ENCODE peak calls at places on chromosomes 6 and 20, in six cellular contexts. Y is ovary, F is lower leg skin, O is adrenal gland, D is endothelial cell of umbilical vein, V is prostate gland. T is an unnamed sample.

GRCh38 chr6:103534107-103534506 is 1325.6 kb downstream of the HACE1 start:
- DNase-seq in Y (no peak), F (no peak), V (no peak), O (no peak), D (no peak), T (no peak)

GRCh38 chr20:57543754-57544153 is 17.2 kb upstream of the PCK1 start:
- DNase-seq in Y (no peak), F (no peak), D (no peak), V (no peak), O (no peak), T (no peak)

GRCh38 chr6:169921853-169922779 is 170.7 kb downstream of the ERMARD start:
- DNase-seq in D (no peak), V (no peak), F (no peak), O (no peak), Y (no peak), T (peak)

GRCh38 chr6:137051790-137052472 is 7.2 kb upstream of the IL20RA start:
- DNase-seq in Y (no peak), D (no peak), F (no peak), O (peak), V (no peak), T (no peak)

GRCh38 chr6:146026873-146027272 is 2.0 kb upstream of the GRM1 start:
- DNase-seq in O (no peak), D (no peak), Y (no peak), V (no peak), F (no peak), T (no peak)

GRCh38 chr6:122697458-122697857 is 82.1 kb upstream of the FABP7 start:
- DNase-seq in Y (no peak), O (no peak), V (no peak), D (no peak), F (no peak), T (no peak)

GRCh38 chr6:16739329-16739801 is 21.9 kb downstream of the ATXN1 start:
- DNase-seq in O (no peak), F (no peak), D (no peak), Y (no peak), V (peak), T (no peak)

GRCh38 chr6:1406306-1407058 is 17.1 kb downstream of the FOXF2 start:
- DNase-seq in D (no peak), O (no peak), V (no peak), F (no peak), Y (no peak), T (peak)

GRCh38 chr6:4506221-4506620 is 270.0 kb upstream of the CDYL start:
- DNase-seq in V (no peak), D (no peak), Y (no peak), O (no peak), F (no peak), T (no peak)

GRCh38 chr20:2890743-2891142 is 17.5 kb downstream of the PTPRA start:
- DNase-seq in D (peak), O (no peak), Y (no peak), F (no peak), V (no peak), T (no peak)

GRCh38 chr20:56433880-56434255 is 21.8 kb downstream of the CASS4 start:
- DNase-seq in F (no peak), O (no peak), V (no peak), D (no peak), Y (no peak), T (no peak)

GRCh38 chr6:41488392-41489129 is 57.6 kb upstream of the FOXP4 start:
- DNase-seq in F (no peak), O (no peak), Y (peak), V (no peak), D (peak), T (no peak)

GRCh38 chr6:130183271-130184222 is 39.2 kb downstream of the SAMD3 start:
- DNase-seq in D (no peak), Y (no peak), F (no peak), V (no peak), O (no peak), T (no peak)

GRCh38 chr20:48657426-48658197 is 170.2 kb downstream of the PREX1 start:
- DNase-seq in F (peak), Y (peak), V (peak), D (peak), O (peak), T (peak)

GRCh38 chr6:90088009-90088408 is 193.7 kb downstream of the GJA10 start:
- DNase-seq in V (no peak), F (no peak), D (peak), Y (no peak), O (no peak), T (peak)

GRCh38 chr6:16698988-16699868 is 62.0 kb downstream of the ATXN1 start:
- DNase-seq in O (no peak), F (no peak), Y (no peak), V (no peak), D (no peak), T (peak)

GRCh38 chr6:105601541-105602174 is 198.8 kb upstream of the PREP start:
- DNase-seq in O (peak), Y (peak), V (peak), F (peak), D (no peak), T (peak)

GRCh38 chr6:142946924-142947701 is 2.1 kb upstream of the HIVEP2 start:
- DNase-seq in F (peak), O (peak), Y (peak), D (peak), V (peak), T (peak)

GRCh38 chr20:57584768-57585461 is 24.0 kb downstream of the PCK1 start:
- DNase-seq in Y (no peak), F (no peak), V (no peak), D (no peak), O (no peak), T (no peak)

GRCh38 chr6:52598123-52598823 is 21.4 kb upstream of the TRAM2 start:
- DNase-seq in D (peak), F (no peak), V (peak), O (peak), Y (peak), T (peak)

GRCh38 chr6:41132254-41132653 is 21.9 kb downstream of the TREML1 start:
- DNase-seq in D (no peak), F (no peak), Y (no peak), O (no peak), V (no peak), T (no peak)

GRCh38 chr20:64112691-64113443 is 5.5 kb upstream of the NPBWR2 start:
- DNase-seq in O (peak), D (no peak), Y (peak), F (no peak), V (no peak), T (no peak)

GRCh38 chr6:49551126-49551865 is 828 bp downstream of the C6orf141 start:
- DNase-seq in O (no peak), Y (no peak), V (no peak), D (peak), F (no peak), T (no peak)

GRCh38 chr6:159691133-159691962 is 1.7 kb downstream of the SOD2 start:
- DNase-seq in F (peak), O (no peak), V (peak), Y (no peak), D (peak), T (peak)

GRCh38 chr6:68778356-68779020 is 143.4 kb downstream of the ADGRB3 start:
- DNase-seq in F (no peak), O (peak), V (no peak), Y (no peak), D (no peak), T (peak)

GRCh38 chr6:22099241-22099640 is 197.6 kb downstream of the PRL start:
- DNase-seq in F (no peak), D (no peak), Y (no peak), O (no peak), V (no peak), T (no peak)

GRCh38 chr20:21398109-21398480 is 769 bp upstream of the NKX2-4 start:
- DNase-seq in O (no peak), V (no peak), D (peak), F (no peak), Y (no peak), T (no peak)

GRCh38 chr6:156844089-156844488 is 66.9 kb downstream of the ARID1B start:
- DNase-seq in O (no peak), F (no peak), D (no peak), V (no peak), Y (no peak), T (no peak)

GRCh38 chr6:27020553-27020880 is 227.0 kb upstream of the PRSS16 start:
- DNase-seq in O (no peak), Y (no peak), D (no peak), V (no peak), F (no peak), T (no peak)

GRCh38 chr20:312067-312466 is 13.3 kb upstream of the SOX12 start:
- DNase-seq in V (no peak), Y (no peak), O (no peak), D (no peak), F (no peak), T (no peak)

GRCh38 chr20:10075606-10076005 is 40.8 kb downstream of the ANKEF1 start:
- DNase-seq in Y (no peak), V (no peak), O (no peak), D (peak), F (no peak), T (no peak)

GRCh38 chr6:123771126-123771525 is 32.5 kb upstream of the NKAIN2 start:
- DNase-seq in D (no peak), O (no peak), V (no peak), F (no peak), Y (no peak), T (no peak)

GRCh38 chr6:140660295-140660694 is 1285.8 kb upstream of the CITED2 start:
- DNase-seq in D (no peak), V (no peak), O (no peak), F (no peak), Y (no peak), T (no peak)

GRCh38 chr20:22490287-22491187 is 93.8 kb downstream of the FOXA2 start:
- DNase-seq in F (no peak), V (peak), Y (no peak), D (no peak), O (no peak), T (peak)

GRCh38 chr20:48393311-48393685 is 434.5 kb downstream of the PREX1 start:
- DNase-seq in F (no peak), D (no peak), V (no peak), O (no peak), Y (no peak), T (no peak)

GRCh38 chr6:34697544-34697836 is 923 bp upstream of the ILRUN start:
- DNase-seq in V (no peak), Y (no peak), O (no peak), D (no peak), F (no peak), T (peak)

GRCh38 chr6:34705241-34705640 is 8.7 kb upstream of the ILRUN start:
- DNase-seq in Y (no peak), F (no peak), V (no peak), D (peak), O (no peak), T (no peak)

GRCh38 chr6:34697904-34698557 is 1.5 kb upstream of the ILRUN start:
- DNase-seq in Y (no peak), D (no peak), V (no peak), O (no peak), F (no peak), T (peak)

GRCh38 chr6:34696739-34697543 is at the start of gene ILRUN:
- DNase-seq in Y (peak), O (peak), D (peak), V (peak), F (peak), T (peak)

DNA sequence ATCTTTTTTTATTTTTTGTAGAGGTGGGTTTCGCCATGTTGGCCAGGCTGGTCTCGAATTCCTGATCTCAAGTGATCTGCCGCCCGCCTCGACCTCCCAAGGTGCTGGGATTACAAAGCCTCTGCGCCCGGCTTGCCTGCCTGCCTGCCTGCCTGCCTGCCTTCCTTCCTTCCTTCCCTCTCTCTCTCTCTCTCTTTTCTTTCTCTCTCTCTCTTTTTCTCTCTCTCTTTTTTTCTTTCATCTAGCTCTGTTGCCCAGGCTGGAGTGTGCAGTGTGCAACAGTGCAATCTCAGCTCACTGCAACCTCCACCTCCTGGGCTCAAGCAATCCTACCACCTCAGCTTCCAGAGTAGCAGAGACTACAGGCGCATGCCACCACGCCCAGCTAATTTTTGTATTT is 4.6 kb upstream of the ILRUN start:
- DNase-seq in V (no peak), O (no peak), Y (no peak), F (no peak), D (no peak), T (no peak)
- TF ChIP-seq POLR2A in V (no peak), O (no peak), Y (no peak), F (no peak), D (no peak), T (no peak)

GRCh38 chr6:158619922-158620801 is 24.4 kb downstream of the DYNLT1 start:
- DNase-seq in D (no peak), F (no peak), O (no peak), V (no peak), Y (no peak), T (no peak)
- TF ChIP-seq CTCF in D (no peak), F (no peak), O (no peak), V (no peak), Y (no peak), T (no peak)

DNA sequence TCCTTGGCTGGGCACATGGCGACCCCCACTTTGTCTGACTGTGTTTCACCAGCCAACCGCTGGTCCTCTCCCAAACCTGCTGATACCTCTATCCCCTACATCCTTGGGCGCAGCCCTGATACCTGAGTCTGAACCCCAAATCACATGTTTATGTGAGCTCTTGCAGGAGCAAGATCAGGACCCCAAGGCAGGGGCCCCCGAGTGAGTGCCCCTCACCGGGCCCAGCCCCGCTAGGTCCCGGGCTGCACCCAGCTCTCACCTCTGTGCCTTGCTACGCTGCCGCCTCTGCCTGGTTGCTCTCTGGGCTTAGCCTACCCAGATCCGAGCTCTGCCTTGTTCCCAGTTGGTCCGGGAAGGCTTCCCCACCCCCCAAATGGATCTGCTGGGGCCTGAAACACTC is 248.6 kb downstream of the TAF4 start:
- DNase-seq in Y (no peak), O (no peak), F (no peak), V (no peak), D (no peak), T (no peak)
- TF ChIP-seq POLR2A in Y (no peak), O (no peak), F (no peak), V (no peak), D (no peak), T (no peak)

DNA sequence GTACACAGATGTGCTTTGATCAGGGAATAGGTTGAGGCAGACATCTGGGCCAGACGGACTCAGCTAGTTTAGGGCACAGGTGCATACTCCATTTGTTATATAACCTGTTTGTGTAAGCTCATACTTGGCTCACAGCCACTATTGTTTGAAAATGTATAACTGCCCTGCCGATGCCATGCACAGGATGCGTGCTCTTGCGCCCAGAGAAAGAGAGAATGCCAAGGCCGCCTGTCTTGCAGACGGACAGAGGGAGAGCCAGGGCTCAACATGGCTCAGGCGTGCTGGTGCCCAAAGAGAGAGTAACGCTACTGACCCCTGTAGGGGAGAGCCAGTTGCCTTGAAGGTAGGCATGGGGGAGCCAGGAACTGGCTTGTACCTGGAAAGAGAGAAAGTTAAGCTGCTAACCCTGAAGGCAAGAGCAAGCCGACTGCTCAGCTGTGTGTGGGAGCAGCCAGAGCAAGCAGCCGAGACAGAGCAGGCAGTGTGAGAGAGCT is 57.7 kb downstream of the FAM229B start:
- DNase-seq in O (peak), V (no peak), D (peak), Y (no peak), F (no peak), T (no peak)
- TF ChIP-seq CTCF in O (no peak), V (no peak), D (no peak), Y (no peak), F (no peak), T (no peak)

GRCh38 chr6:37818536-37819176 is 871 bp upstream of the ZFAND3 start:
- DNase-seq in O (peak), V (peak), F (peak), Y (peak), D (peak), T (peak)
- TF ChIP-seq POLR2A in O (peak), V (peak), F (peak), Y (peak), D (peak), T (peak)

DNA sequence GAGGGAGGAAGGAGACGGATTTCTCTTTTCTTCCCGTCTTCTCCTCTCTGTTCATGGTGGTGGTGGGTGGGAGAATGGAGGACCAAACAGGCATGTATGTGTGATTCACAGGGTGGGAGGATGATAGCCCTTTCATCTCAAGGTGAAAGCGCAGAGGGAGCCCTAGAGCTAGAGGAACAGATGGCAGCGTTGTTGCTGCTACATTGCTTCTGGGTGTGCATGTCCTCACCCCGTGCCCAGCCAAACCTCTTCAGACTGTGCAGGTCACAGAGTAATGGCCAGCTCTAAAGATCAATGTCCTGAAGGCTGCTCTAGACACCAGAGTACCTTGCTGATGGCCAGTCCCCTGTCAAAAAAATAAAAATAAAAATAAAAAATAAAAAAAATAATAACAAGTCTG is 301.8 kb downstream of the TBC1D7 start:
- DNase-seq in O (no peak), D (no peak), F (no peak), Y (no peak), V (no peak), T (no peak)
- TF ChIP-seq CTCF in O (no peak), D (no peak), F (no peak), Y (no peak), V (no peak), T (no peak)

DNA sequence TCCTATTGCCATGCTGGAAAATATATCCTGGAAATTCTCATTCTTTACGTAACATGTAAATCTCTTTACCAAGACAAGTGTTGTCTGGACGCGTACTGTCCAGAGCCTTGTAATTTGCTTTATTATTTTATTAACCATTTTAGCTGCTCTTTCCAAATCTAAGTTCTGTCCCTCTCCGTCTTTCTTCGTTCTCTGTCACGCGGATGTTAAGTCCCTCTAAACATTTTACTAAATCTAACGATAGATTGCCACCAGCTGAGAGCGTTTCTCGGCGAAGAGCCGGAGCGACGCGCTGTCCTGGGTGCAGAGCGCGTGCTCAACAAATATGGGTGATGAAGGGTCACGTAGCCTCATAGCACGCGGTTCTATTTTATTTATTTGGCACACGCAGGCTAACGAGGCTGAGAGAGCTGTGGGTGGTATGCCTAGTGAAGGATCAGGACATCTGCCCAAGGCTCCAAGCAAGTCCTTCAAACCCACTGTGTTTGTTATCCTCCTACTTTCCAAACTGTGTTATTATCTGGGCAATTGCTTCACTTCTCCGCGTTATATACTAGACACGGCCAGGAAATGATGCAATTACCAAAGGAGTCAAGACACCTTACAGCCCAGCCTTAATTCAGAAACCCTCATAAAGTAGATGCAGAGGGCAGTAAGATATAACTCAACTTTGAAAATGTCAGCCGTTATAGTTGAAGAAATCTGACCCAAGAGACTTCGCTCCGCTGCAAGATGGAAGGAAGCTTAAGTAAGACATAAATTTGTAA is 10.0 kb upstream of the NCOA7 start:
- DNase-seq in Y (peak), O (peak), V (peak), F (peak), D (peak), T (peak)
- TF ChIP-seq POLR2A in Y (peak), O (no peak), V (no peak), F (no peak), D (peak), T (peak)

GRCh38 chr6:61755739-61756138 is 530.3 kb downstream of the KHDRBS2 start:
- DNase-seq in V (no peak), Y (no peak), O (no peak), F (no peak), D (no peak), T (peak)
- TF ChIP-seq CTCF in V (no peak), Y (no peak), O (no peak), F (no peak), D (no peak), T (no peak)